ENCODE peak calls at places on chromosomes 3 and 15, in seven cellular contexts. One of them, this sample, is unnamed.
A peak's percentile ranks its signal among the peaks of the same experiment; 100 is the strongest.

GRCh38 chr15:37653018-37653417 is 281.4 kb upstream of the TMCO5A start:
- DNase-seq in naive thymus-derived CD8-positive, alpha-beta T cell: no peak
- DNase-seq in neural crest cell: no peak
- DNase-seq in Right ventricle myocardium superior: no peak
- DNase-seq in HS-27A: no peak
- DNase-seq in AG09319: no peak
- DNase-seq in cardiac fibroblast: no peak
- DNase-seq in this sample: no peak

GRCh38 chr3:117997201-117998049 is 1037.2 kb downstream of the IGSF11 start:
- DNase-seq in neural crest cell: peak; percentile 85
- DNase-seq in AG09319: peak; percentile 57
- DNase-seq in naive thymus-derived CD8-positive, alpha-beta T cell: peak; percentile 57
- DNase-seq in Right ventricle myocardium superior: peak; percentile 85
- DNase-seq in cardiac fibroblast: peak; percentile 80
- DNase-seq in HS-27A: peak; percentile 51
- DNase-seq in this sample: peak; percentile 43

GRCh38 chr3:50211930-50212329 is 6.9 kb downstream of the SLC38A3 start:
- DNase-seq in neural crest cell: no peak
- DNase-seq in naive thymus-derived CD8-positive, alpha-beta T cell: no peak
- DNase-seq in HS-27A: no peak
- DNase-seq in Right ventricle myocardium superior: no peak
- DNase-seq in AG09319: peak; percentile 8
- DNase-seq in cardiac fibroblast: peak; percentile 46
- DNase-seq in this sample: no peak

GRCh38 chr15:81504170-81504905 is 130.3 kb upstream of the TMC3 start:
- DNase-seq in AG09319: no peak
- DNase-seq in cardiac fibroblast: peak; percentile 66
- DNase-seq in neural crest cell: no peak
- DNase-seq in HS-27A: peak; percentile 75
- DNase-seq in Right ventricle myocardium superior: no peak
- DNase-seq in naive thymus-derived CD8-positive, alpha-beta T cell: no peak
- DNase-seq in this sample: no peak

GRCh38 chr3:151477596-151478375 is 16.9 kb upstream of the IGSF10 start:
- DNase-seq in Right ventricle myocardium superior: no peak
- DNase-seq in neural crest cell: no peak
- DNase-seq in naive thymus-derived CD8-positive, alpha-beta T cell: no peak
- DNase-seq in cardiac fibroblast: no peak
- DNase-seq in AG09319: no peak
- DNase-seq in HS-27A: no peak
- DNase-seq in this sample: no peak

GRCh38 chr3:9420850-9421549 is 23.6 kb downstream of the SETD5 start:
- DNase-seq in HS-27A: no peak
- DNase-seq in naive thymus-derived CD8-positive, alpha-beta T cell: no peak
- DNase-seq in Right ventricle myocardium superior: no peak
- DNase-seq in neural crest cell: no peak
- DNase-seq in cardiac fibroblast: peak; percentile 63
- DNase-seq in AG09319: no peak
- DNase-seq in this sample: no peak

GRCh38 chr15:81751321-81751720 is 294.5 kb downstream of the MEX3B start:
- DNase-seq in cardiac fibroblast: no peak
- DNase-seq in Right ventricle myocardium superior: no peak
- DNase-seq in AG09319: no peak
- DNase-seq in HS-27A: no peak
- DNase-seq in naive thymus-derived CD8-positive, alpha-beta T cell: no peak
- DNase-seq in neural crest cell: no peak
- DNase-seq in this sample: no peak

GRCh38 chr3:47283596-47284364 is 1.0 kb downstream of the KLHL18 start:
- DNase-seq in neural crest cell: no peak
- DNase-seq in AG09319: no peak
- DNase-seq in Right ventricle myocardium superior: peak; percentile 47
- DNase-seq in HS-27A: no peak
- DNase-seq in naive thymus-derived CD8-positive, alpha-beta T cell: no peak
- DNase-seq in cardiac fibroblast: no peak
- DNase-seq in this sample: no peak

GRCh38 chr3:11641316-11641682 is 2.4 kb downstream of the VGLL4 start:
- DNase-seq in HS-27A: no peak
- DNase-seq in AG09319: no peak
- DNase-seq in Right ventricle myocardium superior: no peak
- DNase-seq in neural crest cell: no peak
- DNase-seq in naive thymus-derived CD8-positive, alpha-beta T cell: no peak
- DNase-seq in cardiac fibroblast: no peak
- DNase-seq in this sample: no peak

GRCh38 chr3:15023249-15023648 is 41.9 kb downstream of the MRPS25 start:
- DNase-seq in Right ventricle myocardium superior: no peak
- DNase-seq in HS-27A: no peak
- DNase-seq in cardiac fibroblast: no peak
- DNase-seq in neural crest cell: no peak
- DNase-seq in naive thymus-derived CD8-positive, alpha-beta T cell: no peak
- DNase-seq in AG09319: no peak
- DNase-seq in this sample: no peak

GRCh38 chr3:37974928-37975223 is 15.7 kb upstream of the VILL start:
- DNase-seq in naive thymus-derived CD8-positive, alpha-beta T cell: no peak
- DNase-seq in AG09319: no peak
- DNase-seq in neural crest cell: no peak
- DNase-seq in HS-27A: no peak
- DNase-seq in cardiac fibroblast: no peak
- DNase-seq in Right ventricle myocardium superior: no peak
- DNase-seq in this sample: no peak

GRCh38 chr3:52403955-52404354 is 40.9 kb downstream of the SEMA3G start:
- DNase-seq in naive thymus-derived CD8-positive, alpha-beta T cell: peak; percentile 41
- DNase-seq in cardiac fibroblast: no peak
- DNase-seq in HS-27A: no peak
- DNase-seq in Right ventricle myocardium superior: peak; percentile 41
- DNase-seq in neural crest cell: no peak
- DNase-seq in AG09319: no peak
- DNase-seq in this sample: no peak

GRCh38 chr3:68972358-68972979 is 40.1 kb upstream of the TAFA4 start:
- DNase-seq in AG09319: peak; percentile 8
- DNase-seq in neural crest cell: peak; percentile 76
- DNase-seq in HS-27A: peak; percentile 22
- DNase-seq in Right ventricle myocardium superior: no peak
- DNase-seq in naive thymus-derived CD8-positive, alpha-beta T cell: no peak
- DNase-seq in cardiac fibroblast: peak; percentile 67
- DNase-seq in this sample: peak; percentile 13

GRCh38 chr3:36908647-36909180 is 36.1 kb downstream of the TRANK1 start:
- DNase-seq in HS-27A: no peak
- DNase-seq in cardiac fibroblast: no peak
- DNase-seq in naive thymus-derived CD8-positive, alpha-beta T cell: no peak
- DNase-seq in AG09319: no peak
- DNase-seq in neural crest cell: no peak
- DNase-seq in Right ventricle myocardium superior: no peak
- DNase-seq in this sample: no peak

GRCh38 chr15:98518823-98519561 is 129.3 kb upstream of the IGF1R start:
- DNase-seq in naive thymus-derived CD8-positive, alpha-beta T cell: peak; percentile 78
- DNase-seq in HS-27A: peak; percentile 55
- DNase-seq in AG09319: peak; percentile 46
- DNase-seq in cardiac fibroblast: peak; percentile 84
- DNase-seq in Right ventricle myocardium superior: no peak
- DNase-seq in neural crest cell: peak; percentile 44
- DNase-seq in this sample: peak; percentile 56

GRCh38 chr3:115758076-115758763 is 134.9 kb downstream of the GAP43 start:
- DNase-seq in Right ventricle myocardium superior: no peak
- DNase-seq in AG09319: no peak
- DNase-seq in cardiac fibroblast: peak; percentile 3
- DNase-seq in HS-27A: no peak
- DNase-seq in neural crest cell: no peak
- DNase-seq in naive thymus-derived CD8-positive, alpha-beta T cell: no peak
- DNase-seq in this sample: no peak

GRCh38 chr3:120160050-120160449 is 65.8 kb upstream of the GSK3B start:
- DNase-seq in HS-27A: peak; percentile 87
- DNase-seq in cardiac fibroblast: peak; percentile 98
- DNase-seq in naive thymus-derived CD8-positive, alpha-beta T cell: no peak
- DNase-seq in AG09319: peak; percentile 99
- DNase-seq in neural crest cell: no peak
- DNase-seq in Right ventricle myocardium superior: peak; percentile 67
- DNase-seq in this sample: no peak

GRCh38 chr15:51006336-51006985 is 88.2 kb downstream of the TNFAIP8L3 start:
- DNase-seq in Right ventricle myocardium superior: no peak
- DNase-seq in neural crest cell: no peak
- DNase-seq in naive thymus-derived CD8-positive, alpha-beta T cell: no peak
- DNase-seq in cardiac fibroblast: no peak
- DNase-seq in HS-27A: no peak
- DNase-seq in AG09319: no peak
- DNase-seq in this sample: no peak

GRCh38 chr3:32246079-32246675 is 7.7 kb downstream of the CMTM8 start:
- DNase-seq in Right ventricle myocardium superior: no peak
- DNase-seq in neural crest cell: no peak
- DNase-seq in AG09319: no peak
- DNase-seq in cardiac fibroblast: no peak
- DNase-seq in HS-27A: no peak
- DNase-seq in naive thymus-derived CD8-positive, alpha-beta T cell: no peak
- DNase-seq in this sample: no peak

GRCh38 chr15:44794072-44794471 is 57.7 kb downstream of the TRIM69 start:
- DNase-seq in naive thymus-derived CD8-positive, alpha-beta T cell: no peak
- DNase-seq in Right ventricle myocardium superior: no peak
- DNase-seq in HS-27A: no peak
- DNase-seq in AG09319: no peak
- DNase-seq in cardiac fibroblast: no peak
- DNase-seq in neural crest cell: no peak
- DNase-seq in this sample: no peak

GRCh38 chr3:197912770-197913476 is 37.1 kb upstream of the RPL35A start:
- DNase-seq in naive thymus-derived CD8-positive, alpha-beta T cell: no peak
- DNase-seq in cardiac fibroblast: peak; percentile 27
- DNase-seq in AG09319: no peak
- DNase-seq in neural crest cell: no peak
- DNase-seq in HS-27A: no peak
- DNase-seq in Right ventricle myocardium superior: no peak
- DNase-seq in this sample: no peak

GRCh38 chr3:27681249-27681748 is 40.8 kb downstream of the EOMES start:
- DNase-seq in naive thymus-derived CD8-positive, alpha-beta T cell: no peak
- DNase-seq in neural crest cell: peak; percentile 34
- DNase-seq in Right ventricle myocardium superior: no peak
- DNase-seq in cardiac fibroblast: peak; percentile 95
- DNase-seq in AG09319: peak; percentile 77
- DNase-seq in HS-27A: peak; percentile 81
- DNase-seq in this sample: peak; percentile 22

GRCh38 chr3:159892171-159892791 is 96.4 kb upstream of the IL12A start:
- DNase-seq in AG09319: no peak
- DNase-seq in neural crest cell: no peak
- DNase-seq in naive thymus-derived CD8-positive, alpha-beta T cell: no peak
- DNase-seq in cardiac fibroblast: no peak
- DNase-seq in Right ventricle myocardium superior: peak; percentile 61
- DNase-seq in HS-27A: no peak
- DNase-seq in this sample: no peak

GRCh38 chr15:55256281-55257013 is 33.2 kb downstream of the RAB27A start:
- DNase-seq in neural crest cell: no peak
- DNase-seq in naive thymus-derived CD8-positive, alpha-beta T cell: no peak
- DNase-seq in cardiac fibroblast: peak; percentile 15
- DNase-seq in Right ventricle myocardium superior: no peak
- DNase-seq in HS-27A: no peak
- DNase-seq in AG09319: no peak
- DNase-seq in this sample: no peak

This sample was measured in GM12891.